ENCODE peak calls at places on chromosomes 13 and 19, in ten cellular contexts. J is GM06990; B is cardiac fibroblast; H is osteocyte; O is psoas muscle; L is CD4-positive, alpha-beta T cell; V is GM12864; U is AG09319; W is hepatocyte; Z is heart left ventricle. X is an unnamed sample.

GRCh38 chr13:101289764-101290163 is 126.5 kb downstream of the NALCN start:
- DNase-seq in Z (peak; percentile 36), L (no peak), W (peak; percentile 64), U (no peak), B (peak; percentile 23), O (no peak), V (no peak), H (no peak), J (no peak), X (no peak)

GRCh38 chr13:60583911-60584753 is 187.1 kb downstream of the TDRD3 start:
- DNase-seq in W (no peak), O (no peak), Z (no peak), V (no peak), H (no peak), L (no peak), B (peak; percentile 72), J (no peak), U (peak; percentile 59), X (no peak)

GRCh38 chr13:53010374-53011105 is 18.1 kb upstream of the OLFM4 start:
- DNase-seq in V (no peak), O (no peak), U (no peak), H (no peak), B (no peak), Z (no peak), J (no peak), L (no peak), W (peak; percentile 46), X (no peak)

GRCh38 chr19:35041548-35042055 is at the start of gene HPN:
- DNase-seq in V (no peak), J (no peak), U (no peak), B (no peak), W (peak; percentile 91), L (no peak), H (no peak), O (peak; percentile 63), Z (no peak), X (no peak)

GRCh38 chr13:102310691-102311432 is 91.0 kb downstream of the FGF14 start:
- DNase-seq in B (no peak), H (no peak), J (no peak), L (no peak), U (no peak), O (peak; percentile 74), V (no peak), Z (peak; percentile 43), W (no peak), X (no peak)

GRCh38 chr19:43755256-43755801 is 567 bp upstream of the SMG9 start:
- DNase-seq in U (no peak), Z (peak; percentile 89), O (peak; percentile 92), J (peak; percentile 84), W (peak; percentile 87), V (no peak), H (peak; percentile 91), L (peak; percentile 55), B (peak; percentile 78), X (peak; percentile 78)

GRCh38 chr13:35552172-35552844 is 75.8 kb upstream of the MAB21L1 start:
- DNase-seq in V (no peak), B (no peak), U (no peak), O (no peak), W (no peak), H (no peak), Z (no peak), J (no peak), L (no peak), X (no peak)

GRCh38 chr13:44449999-44450821 is 76.6 kb downstream of the SERP2 start:
- DNase-seq in O (no peak), U (no peak), J (no peak), Z (no peak), L (no peak), H (no peak), W (peak; percentile 69), V (no peak), B (no peak), X (no peak)

GRCh38 chr13:49859568-49859967 is 67.1 kb upstream of the KPNA3 start:
- DNase-seq in L (no peak), V (no peak), W (peak; percentile 34), O (no peak), B (peak; percentile 83), Z (no peak), J (no peak), U (peak; percentile 79), H (no peak), X (no peak)

GRCh38 chr19:3607398-3608078 is 863 bp upstream of the TBXA2R start:
- DNase-seq in W (no peak), Z (peak; percentile 76), H (no peak), B (peak; percentile 60), U (no peak), L (no peak), O (peak; percentile 70), J (no peak), V (no peak), X (no peak)

GRCh38 chr19:45917421-45918091 is 3.0 kb upstream of the NANOS2 start:
- DNase-seq in H (no peak), Z (no peak), U (no peak), V (no peak), O (no peak), W (no peak), B (no peak), J (no peak), L (no peak), X (no peak)

GRCh38 chr19:58559275-58560006 is 1.0 kb upstream of the UBE2M start:
- DNase-seq in O (peak; percentile 96), U (peak; percentile 82), V (peak; percentile 76), W (peak; percentile 94), H (peak; percentile 95), B (peak; percentile 95), J (peak; percentile 88), Z (peak; percentile 94), L (no peak), X (peak; percentile 89)

GRCh38 chr13:100532090-100532766 is 56.4 kb downstream of the GGACT start:
- DNase-seq in W (no peak), B (no peak), J (no peak), L (no peak), Z (no peak), O (no peak), U (no peak), V (no peak), H (peak; percentile 81), X (no peak)

GRCh38 chr19:49118565-49119410 is at the start of gene C19orf73:
- DNase-seq in B (peak; percentile 96), L (peak; percentile 91), H (peak; percentile 99), U (peak; percentile 86), Z (peak; percentile 97), J (peak; percentile 97), V (peak; percentile 76), W (peak; percentile 98), O (peak; percentile 98), X (peak; percentile 99)

GRCh38 chr13:110119943-110120905 is 186.7 kb downstream of the COL4A1 start:
- DNase-seq in U (no peak), Z (peak; percentile 26), W (no peak), O (no peak), H (no peak), V (no peak), B (no peak), J (no peak), L (no peak), X (no peak)

GRCh38 chr13:110121312-110122083 is 185.5 kb downstream of the COL4A1 start:
- DNase-seq in J (no peak), W (no peak), H (no peak), O (no peak), L (no peak), Z (no peak), B (no peak), V (no peak), U (no peak), X (peak; percentile 23)

GRCh38 chr13:110116072-110116487 is 190.9 kb downstream of the COL4A1 start:
- DNase-seq in O (peak; percentile 80), L (no peak), B (peak; percentile 87), W (peak; percentile 86), V (no peak), J (no peak), Z (peak; percentile 59), H (peak; percentile 90), U (no peak), X (peak; percentile 72)

GRCh38 chr13:110114351-110114750 is 192.6 kb downstream of the COL4A1 start:
- DNase-seq in U (no peak), L (no peak), Z (no peak), O (no peak), H (no peak), J (no peak), B (no peak), W (no peak), V (no peak), X (no peak)

GRCh38 chr13:110118106-110118505 is 188.9 kb downstream of the COL4A1 start:
- DNase-seq in W (no peak), J (no peak), O (no peak), L (no peak), Z (no peak), U (no peak), V (no peak), H (no peak), B (no peak), X (no peak)
- TF ChIP-seq CTCF in W (no peak), J (no peak), O (no peak), L (no peak), Z (no peak), U (no peak), V (no peak), H (no peak), B (no peak), X (no peak)

GRCh38 chr19:19259741-19260140 is 13.4 kb downstream of the TM6SF2 start:
- DNase-seq in O (no peak), H (no peak), U (no peak), L (no peak), B (no peak), Z (no peak), W (no peak), V (peak; percentile 19), J (no peak), X (no peak)
- TF ChIP-seq CTCF in O (no peak), H (no peak), U (no peak), L (no peak), B (no peak), Z (no peak), W (no peak), V (no peak), J (no peak), X (no peak)

GRCh38 chr13:41061075-41061913 is at the start of gene WBP4:
- DNase-seq in J (peak; percentile 96), B (peak; percentile 97), L (peak; percentile 81), W (peak; percentile 97), Z (peak; percentile 95), U (peak; percentile 87), O (peak; percentile 97), V (peak; percentile 83), H (peak; percentile 97), X (peak; percentile 94)
- TF ChIP-seq CTCF in J (peak; percentile 30), B (peak; percentile 21), L (no peak), W (peak; percentile 21), Z (peak; percentile 14), U (peak; percentile 16), O (no peak), V (no peak), H (peak; percentile 20), X (peak; percentile 17)

DNA sequence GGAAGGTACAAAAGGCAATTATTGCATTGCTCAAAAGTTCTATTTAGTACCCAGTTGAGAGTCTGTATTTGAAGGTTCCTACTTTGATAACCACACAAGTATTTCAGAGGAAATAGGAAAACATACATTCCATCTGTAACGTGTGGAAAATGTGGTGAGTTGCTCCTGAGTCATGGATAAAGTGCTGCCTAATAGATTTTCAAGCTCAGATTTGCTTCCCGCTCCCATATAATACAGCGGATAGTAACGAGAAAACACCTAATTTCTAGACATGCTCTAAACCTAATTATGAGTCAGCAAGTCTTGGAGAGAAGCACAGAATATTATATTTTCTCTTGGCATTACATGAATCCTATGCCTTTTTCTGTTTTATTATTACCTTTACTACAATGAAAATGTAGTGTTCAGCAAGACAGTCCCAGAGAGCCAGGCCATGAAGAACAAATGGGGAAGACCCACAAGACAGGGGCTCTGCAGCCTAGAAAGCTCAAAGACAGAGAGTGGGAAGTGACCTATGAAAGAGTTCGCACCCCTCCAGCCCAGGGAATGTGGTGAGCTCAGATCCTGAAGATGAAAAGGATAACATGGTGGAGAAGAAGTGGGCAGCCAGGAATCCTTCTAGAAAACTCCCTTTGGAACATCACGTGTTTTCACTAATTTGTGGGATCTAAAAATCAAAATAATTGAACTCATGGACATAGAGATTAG is 116.1 kb downstream of the STARD13 start:
- DNase-seq in B (peak; percentile 73), V (no peak), O (no peak), L (no peak), U (no peak), H (no peak), Z (no peak), J (no peak), W (no peak), X (no peak)
- TF ChIP-seq CTCF in B (no peak), V (no peak), O (no peak), L (no peak), U (no peak), H (no peak), Z (no peak), J (no peak), W (no peak), X (no peak)

X was measured in GM13976.